ENCODE peak calls at places on chromosome 17, in five cellular contexts. P, Z, H, Q and R are unnamed samples.

GRCh38 chr17:42387221-42387657 is 1.0 kb downstream of the STAT3 start:
- DNase-seq in H (peak; percentile 58), Z (no peak), P (no peak), Q (peak; percentile 61), R (no peak)

GRCh38 chr17:33750943-33751701 is 458.0 kb upstream of the ASIC2 start:
- DNase-seq in P (peak; percentile 55), Z (peak; percentile 40), Q (peak; percentile 65), H (peak; percentile 75), R (peak; percentile 50)

GRCh38 chr17:36979585-36979941 is 30.8 kb downstream of the AATF start:
- DNase-seq in Q (no peak), Z (no peak), H (no peak), P (no peak), R (no peak)

GRCh38 chr17:47072881-47073280 is 93.8 kb upstream of the RPRML start:
- DNase-seq in Z (no peak), Q (no peak), H (no peak), P (no peak), R (no peak)

GRCh38 chr17:43092891-43093290 is 32.3 kb downstream of the BRCA1 start:
- DNase-seq in P (no peak), H (no peak), Q (no peak), Z (no peak), R (no peak)

GRCh38 chr17:14301279-14301760 is 439 bp downstream of the HS3ST3B1 start:
- DNase-seq in Z (peak; percentile 55), P (no peak), Q (no peak), H (no peak), R (peak; percentile 57)

GRCh38 chr17:4604111-4604644 is 19.8 kb downstream of the SMTNL2 start:
- DNase-seq in P (no peak), Z (no peak), Q (no peak), H (peak; percentile 78), R (no peak)

GRCh38 chr17:70169707-70170597 is 620 bp downstream of the KCNJ2 start:
- DNase-seq in Z (no peak), Q (no peak), H (peak; percentile 64), P (no peak), R (no peak)

GRCh38 chr17:2266045-2266864 is 37.3 kb downstream of the SMG6 start:
- DNase-seq in Q (peak; percentile 31), Z (peak; percentile 58), H (no peak), P (peak; percentile 55), R (peak; percentile 61)

GRCh38 chr17:21058098-21058893 is 15.5 kb upstream of the USP22 start:
- DNase-seq in Q (no peak), H (no peak), P (no peak), Z (no peak), R (no peak)
- TF ChIP-seq CTCF in Q (no peak), H (no peak), P (no peak), Z (no peak), R (no peak)

GRCh38 chr17:78780852-78781338 is 1.2 kb downstream of the CYTH1 start:
- DNase-seq in H (peak; percentile 61), Q (no peak), P (no peak), Z (no peak), R (no peak)
- TF ChIP-seq CTCF in H (no peak), Q (no peak), P (no peak), Z (no peak), R (no peak)

GRCh38 chr17:34998205-34998604 is 17.9 kb downstream of the LIG3 start:
- DNase-seq in Z (peak; percentile 80), Q (peak; percentile 73), P (peak; percentile 90), H (peak; percentile 89), R (peak; percentile 86)
- TF ChIP-seq CTCF in Z (peak; percentile 84), Q (peak; percentile 60), P (peak; percentile 93), H (peak; percentile 75), R (peak; percentile 97)

GRCh38 chr17:73247728-73248127 is 14.0 kb downstream of the CPSF4L start:
- DNase-seq in H (no peak), P (no peak), Z (no peak), Q (no peak), R (no peak)
- TF ChIP-seq CTCF in H (no peak), P (peak; percentile 31), Z (no peak), Q (no peak), R (peak; percentile 24)

DNA sequence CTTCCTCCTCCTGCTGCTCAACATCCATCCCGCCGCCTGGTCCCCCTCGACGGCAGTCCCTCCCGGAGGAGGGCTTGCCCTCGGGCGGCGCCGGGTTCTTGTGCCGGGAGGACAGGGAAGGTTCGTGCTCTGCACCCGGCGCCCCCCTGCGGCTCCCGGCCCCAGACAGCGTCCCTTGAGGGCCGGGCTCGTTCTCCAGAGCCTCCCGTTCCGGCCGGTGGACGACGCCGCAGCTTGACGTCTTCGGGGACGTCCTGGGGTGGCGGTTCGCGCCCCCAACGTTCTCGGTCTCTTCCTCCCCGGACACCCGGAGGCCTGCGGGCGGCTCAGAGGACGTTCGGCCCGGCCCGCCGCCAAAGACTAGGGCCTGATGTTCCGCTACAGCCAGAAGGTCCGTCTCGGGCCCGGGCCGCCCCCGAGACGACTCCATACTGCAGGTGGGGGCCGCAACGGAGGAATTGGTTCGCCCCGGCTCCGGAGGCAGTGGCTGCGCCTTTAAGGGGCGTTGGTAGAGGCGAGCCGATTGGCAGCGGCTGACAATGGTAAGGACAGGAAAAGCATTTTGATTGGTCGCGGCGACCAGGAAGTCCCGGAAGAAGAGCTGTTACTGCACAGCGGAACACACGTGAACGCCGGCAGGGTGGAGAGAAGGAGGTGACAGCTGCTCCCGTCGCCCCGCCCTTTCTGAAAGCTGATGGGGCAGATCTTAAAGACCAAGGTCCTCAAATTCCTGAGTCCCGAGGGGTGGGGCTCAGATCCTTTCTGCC is at the start of gene BORCS6:
- DNase-seq in Q (peak; percentile 98), H (peak; percentile 100), P (peak; percentile 91), Z (peak; percentile 92), R (peak; percentile 94)
- TF ChIP-seq CTCF in Q (no peak), H (no peak), P (peak; percentile 33), Z (no peak), R (peak; percentile 26)

GRCh38 chr17:65556014-65556909 is 5.2 kb downstream of the AXIN2 start:
- DNase-seq in Q (peak; percentile 90), H (peak; percentile 89), P (peak; percentile 72), Z (peak; percentile 66), R (peak; percentile 70)

GRCh38 chr17:65553009-65553645 is 8.3 kb downstream of the AXIN2 start:
- DNase-seq in Q (no peak), H (no peak), P (no peak), Z (no peak), R (no peak)

GRCh38 chr17:65553646-65554567 is 7.5 kb downstream of the AXIN2 start:
- DNase-seq in H (no peak), P (no peak), Q (peak; percentile 54), Z (no peak), R (no peak)

GRCh38 chr17:65556910-65557348 is 4.5 kb downstream of the AXIN2 start:
- DNase-seq in Q (no peak), H (no peak), Z (no peak), P (no peak), R (no peak)

GRCh38 chr17:65554568-65555223 is 6.8 kb downstream of the AXIN2 start:
- DNase-seq in Z (no peak), H (peak; percentile 84), Q (no peak), P (no peak), R (no peak)
- TF ChIP-seq CTCF in Z (no peak), H (no peak), Q (no peak), P (no peak), R (no peak)

DNA sequence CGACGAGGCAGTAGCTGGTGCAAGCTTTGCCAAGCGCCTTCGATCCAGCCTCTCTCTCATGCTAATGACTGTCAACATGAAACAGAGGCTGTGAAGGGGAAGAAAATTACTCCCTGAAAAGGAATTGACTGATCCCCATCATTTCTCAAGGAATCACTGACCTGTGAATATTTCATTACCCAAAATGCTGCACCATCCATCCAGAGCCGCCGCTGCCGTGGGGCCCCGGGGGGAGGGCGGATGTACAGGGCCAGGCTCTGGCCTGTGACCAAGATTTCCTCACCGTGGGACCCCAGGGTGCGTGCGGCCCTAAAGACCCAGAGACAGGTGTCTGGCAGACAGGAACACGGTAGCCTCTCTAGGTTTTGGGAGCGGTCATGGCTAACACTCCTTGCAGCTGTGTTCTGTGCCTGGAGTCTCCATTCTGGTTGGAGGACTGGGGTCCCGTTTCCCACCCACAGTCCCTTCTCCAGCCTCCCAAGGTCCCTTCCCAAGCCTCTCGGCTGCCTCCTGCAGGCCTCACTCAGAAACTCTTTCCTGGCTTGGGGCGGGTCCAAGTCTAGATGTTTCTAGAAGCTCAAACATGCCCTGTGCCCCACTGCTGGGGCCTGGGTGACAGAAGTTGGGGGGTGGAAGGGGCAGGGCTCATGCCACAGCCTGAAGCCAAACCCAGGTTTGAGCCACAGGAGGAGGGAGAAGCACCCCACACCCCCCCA is 73.3 kb downstream of the ENGASE start:
- DNase-seq in H (no peak), Z (no peak), P (no peak), Q (no peak), R (no peak)
- TF ChIP-seq CTCF in H (no peak), Z (no peak), P (no peak), Q (no peak), R (peak; percentile 3)

GRCh38 chr17:39938140-39938869 is 10.8 kb downstream of the LRRC3C start:
- DNase-seq in Q (no peak), P (peak; percentile 45), Z (no peak), H (no peak), R (peak; percentile 69)
- TF ChIP-seq CTCF in Q (no peak), P (no peak), Z (no peak), H (no peak), R (peak; percentile 20)

GRCh38 chr17:62923515-62924150 is 42.4 kb upstream of the TANC2 start:
- DNase-seq in P (no peak), Q (no peak), H (no peak), Z (no peak), R (no peak)

GRCh38 chr17:62919388-62919787 is 46.6 kb upstream of the TANC2 start:
- DNase-seq in P (no peak), Q (no peak), H (no peak), Z (no peak), R (no peak)

GRCh38 chr17:62921837-62922236 is 44.2 kb upstream of the TANC2 start:
- DNase-seq in Z (no peak), H (no peak), Q (no peak), P (no peak), R (no peak)

GRCh38 chr17:62916684-62917571 is 49.1 kb upstream of the TANC2 start:
- DNase-seq in H (no peak), Q (no peak), P (no peak), Z (no peak), R (no peak)

DNA sequence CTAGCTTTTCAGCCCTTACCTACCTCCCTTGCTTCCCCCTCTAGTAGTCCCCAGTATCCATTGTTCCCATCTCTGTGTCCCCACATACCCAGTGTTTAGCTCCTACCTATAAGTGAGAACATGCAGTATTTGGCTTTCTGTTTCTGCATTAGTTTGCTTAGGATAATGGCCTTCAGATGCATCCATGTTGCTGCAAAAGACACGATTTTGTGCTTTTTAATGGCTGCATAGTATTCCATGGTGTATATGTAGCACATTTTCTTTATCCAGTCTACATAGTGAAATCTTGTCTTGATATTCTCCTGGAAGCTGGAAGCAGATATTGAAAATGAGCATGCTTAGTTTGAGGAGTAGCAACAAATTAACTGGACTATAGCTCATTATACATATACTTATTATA is 45.7 kb upstream of the TANC2 start:
- DNase-seq in Z (no peak), P (no peak), H (no peak), Q (no peak), R (no peak)
- TF ChIP-seq CTCF in Z (no peak), P (no peak), H (no peak), Q (no peak), R (no peak)